ENCODE peak calls at places on chromosome 10, in ten cellular contexts. Q is neural crest cell, G is GM23338, F is astrocyte of the spinal cord, N is PC-3, I is psoas muscle, U is CD14-positive monocyte, V is uterus, X is OCI-LY7, B is cardiac fibroblast. S is an unnamed sample.

GRCh38 chr10:131900350-131901152 is at the start of gene PPP2R2D:
- DNase-seq in V (peak), Q (peak), B (peak), N (peak), G (peak), I (peak), F (peak), X (peak), U (peak), S (peak)

GRCh38 chr10:97761331-97761865 is 10.4 kb downstream of the SFRP5 start:
- DNase-seq in X (no peak), Q (no peak), G (no peak), I (peak), F (no peak), N (no peak), U (no peak), B (no peak), V (no peak), S (peak)

GRCh38 chr10:99369551-99369950 is 40.4 kb downstream of the CNNM1 start:
- DNase-seq in Q (no peak), U (no peak), N (no peak), G (no peak), X (no peak), I (no peak), F (peak), V (no peak), B (no peak), S (no peak)

GRCh38 chr10:132616995-132617780 is 79.6 kb downstream of the INPP5A start:
- DNase-seq in X (no peak), Q (no peak), G (no peak), U (peak), I (no peak), F (no peak), B (no peak), V (peak), N (no peak), S (peak)

GRCh38 chr10:24681476-24682088 is 42.1 kb downstream of the ARHGAP21 start:
- DNase-seq in Q (no peak), U (no peak), X (peak), F (no peak), N (no peak), B (no peak), I (no peak), G (no peak), V (no peak), S (no peak)

GRCh38 chr10:132057191-132057681 is 8.5 kb upstream of the JAKMIP3 start:
- DNase-seq in U (no peak), B (no peak), G (no peak), X (no peak), N (no peak), V (no peak), I (no peak), F (no peak), Q (no peak), S (peak)

GRCh38 chr10:102231357-102232318 is 5.5 kb downstream of the ELOVL3 start:
- DNase-seq in F (no peak), G (peak), I (peak), Q (peak), N (peak), B (no peak), V (peak), U (no peak), X (peak), S (no peak)

GRCh38 chr10:93154531-93154930 is 80.8 kb downstream of the CYP26A1 start:
- DNase-seq in B (no peak), G (no peak), V (no peak), Q (no peak), I (no peak), U (no peak), F (no peak), X (no peak), N (no peak), S (no peak)

GRCh38 chr10:93254180-93254847 is 180.6 kb downstream of the CYP26A1 start:
- DNase-seq in B (no peak), I (no peak), Q (no peak), G (no peak), X (no peak), F (no peak), N (no peak), V (no peak), U (no peak), S (no peak)

GRCh38 chr10:19811517-19811916 is 4.7 kb upstream of the PLXDC2 start:
- DNase-seq in F (peak), I (no peak), B (peak), N (peak), U (no peak), G (peak), V (peak), X (no peak), Q (no peak), S (no peak)

GRCh38 chr10:122014652-122015248 is 25.8 kb downstream of the TACC2 start:
- DNase-seq in B (no peak), F (no peak), U (no peak), Q (no peak), N (no peak), I (no peak), V (no peak), G (no peak), X (no peak), S (no peak)

GRCh38 chr10:120600871-120601644 is 144.0 kb downstream of the PLPP4 start:
- DNase-seq in G (peak), Q (peak), B (peak), N (peak), F (peak), I (no peak), V (no peak), X (no peak), U (no peak), S (no peak)

GRCh38 chr10:132881186-132881920 is 61.0 kb downstream of the CFAP46 start:
- DNase-seq in F (no peak), U (no peak), G (no peak), N (no peak), X (no peak), Q (no peak), V (no peak), I (peak), B (no peak), S (peak)

GRCh38 chr10:4034907-4035581 is 250.0 kb upstream of the KLF6 start:
- DNase-seq in G (no peak), V (no peak), X (no peak), I (no peak), Q (no peak), B (peak), U (no peak), N (no peak), F (peak), S (no peak)

GRCh38 chr10:94567714-94568520 is 22.3 kb downstream of the HELLS start:
- DNase-seq in B (no peak), U (no peak), Q (no peak), N (peak), V (no peak), I (no peak), G (no peak), F (no peak), X (no peak), S (no peak)

GRCh38 chr10:88114368-88114767 is 250.9 kb downstream of the PTEN start:
- DNase-seq in Q (no peak), X (peak), B (peak), V (peak), F (no peak), I (peak), U (no peak), N (no peak), G (peak), S (no peak)

GRCh38 chr10:63883861-63884260 is 362.7 kb downstream of the REEP3 start:
- DNase-seq in F (no peak), B (no peak), N (no peak), I (no peak), Q (no peak), V (no peak), X (no peak), U (no peak), G (no peak), S (no peak)

DNA sequence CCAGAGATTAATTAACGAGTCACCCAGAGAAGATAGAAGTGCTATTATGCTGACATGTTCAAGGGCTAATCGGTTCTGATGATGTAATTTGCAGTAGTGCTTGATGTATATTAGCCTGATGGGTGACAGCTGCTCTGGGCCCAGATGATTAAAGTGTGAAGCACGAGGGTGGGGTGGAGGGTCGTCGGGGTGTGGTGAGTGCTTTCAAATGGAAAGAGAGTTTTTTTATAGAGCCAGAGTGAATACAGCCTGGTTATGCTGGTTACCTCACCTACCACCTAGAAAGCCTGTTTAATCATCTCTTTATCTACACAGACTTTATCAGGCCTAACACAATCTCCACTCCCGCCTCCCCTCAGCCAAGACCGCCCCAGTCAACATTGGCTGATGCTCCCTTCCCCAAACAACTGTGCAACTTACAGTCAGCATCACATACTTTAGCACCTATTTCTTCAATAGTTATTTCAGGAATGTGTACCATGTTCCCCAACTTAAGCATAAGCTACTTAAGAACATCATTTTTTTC is 11.5 kb upstream of the STN1 start:
- DNase-seq in Q (no peak), F (no peak), B (peak), X (no peak), G (no peak), I (no peak), U (no peak), V (no peak), N (no peak), S (no peak)
- TF ChIP-seq CTCF in Q (no peak), F (no peak), B (no peak), X (no peak), G (no peak), I (no peak), U (no peak), V (no peak), N (no peak), S (no peak)

GRCh38 chr10:28812384-28813372 is 135.4 kb downstream of the BAMBI start:
- DNase-seq in F (no peak), G (no peak), V (no peak), U (no peak), X (no peak), B (no peak), I (no peak), N (no peak), Q (no peak), S (no peak)

GRCh38 chr10:28811639-28812349 is 134.5 kb downstream of the BAMBI start:
- DNase-seq in G (no peak), I (no peak), U (no peak), Q (no peak), V (no peak), B (no peak), N (no peak), F (no peak), X (no peak), S (no peak)

GRCh38 chr10:28807760-28808613 is 130.7 kb downstream of the BAMBI start:
- DNase-seq in F (no peak), Q (no peak), I (no peak), X (no peak), N (no peak), V (peak), B (peak), G (no peak), U (no peak), S (no peak)

GRCh38 chr10:28808693-28809092 is 131.4 kb downstream of the BAMBI start:
- DNase-seq in B (no peak), I (no peak), N (no peak), Q (no peak), U (no peak), F (no peak), X (no peak), V (no peak), G (no peak), S (no peak)

DNA sequence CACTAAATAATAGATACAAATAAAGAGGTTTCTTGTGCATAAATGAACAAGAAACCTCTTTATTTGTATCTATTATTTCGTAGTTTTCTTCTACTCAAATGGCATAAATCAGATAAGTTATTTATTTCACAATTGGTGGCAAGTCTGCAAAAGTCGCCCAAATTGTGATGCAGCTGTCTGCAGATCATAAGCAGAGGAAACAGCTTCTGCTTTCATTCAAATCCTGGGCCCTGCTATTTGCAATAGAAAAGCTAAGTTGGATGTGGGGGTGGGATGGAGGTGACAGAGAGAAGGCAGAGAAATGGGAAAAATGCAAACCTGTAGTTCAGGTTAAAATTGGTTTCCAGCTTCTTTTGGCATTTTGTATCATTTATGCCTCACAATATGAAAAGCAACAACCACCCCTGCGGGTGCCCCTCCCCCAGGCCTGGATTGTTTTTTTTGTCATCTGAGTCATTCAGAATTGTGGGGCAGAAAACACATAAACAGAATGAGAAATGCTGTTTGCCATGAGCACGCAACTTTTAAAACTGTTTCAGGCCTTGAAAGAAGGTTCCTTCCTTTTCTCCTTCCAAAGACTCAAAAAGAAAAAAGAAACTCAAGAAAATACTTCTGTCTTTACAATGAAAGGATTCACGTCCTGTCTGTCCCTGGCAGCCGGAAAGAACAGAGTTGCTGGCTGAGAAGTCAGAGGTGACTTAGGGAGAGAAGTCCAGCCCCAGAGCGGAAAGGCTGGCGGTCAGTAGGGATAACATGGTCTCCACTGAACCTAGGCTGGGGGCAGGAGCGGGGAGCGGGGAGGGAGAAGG is 132.9 kb downstream of the BAMBI start:
- DNase-seq in G (peak), N (peak), Q (no peak), X (no peak), B (no peak), U (no peak), I (no peak), F (no peak), V (no peak), S (no peak)
- TF ChIP-seq CTCF in G (no peak), N (no peak), Q (no peak), X (no peak), B (no peak), U (no peak), I (no peak), F (no peak), V (no peak), S (no peak)

DNA sequence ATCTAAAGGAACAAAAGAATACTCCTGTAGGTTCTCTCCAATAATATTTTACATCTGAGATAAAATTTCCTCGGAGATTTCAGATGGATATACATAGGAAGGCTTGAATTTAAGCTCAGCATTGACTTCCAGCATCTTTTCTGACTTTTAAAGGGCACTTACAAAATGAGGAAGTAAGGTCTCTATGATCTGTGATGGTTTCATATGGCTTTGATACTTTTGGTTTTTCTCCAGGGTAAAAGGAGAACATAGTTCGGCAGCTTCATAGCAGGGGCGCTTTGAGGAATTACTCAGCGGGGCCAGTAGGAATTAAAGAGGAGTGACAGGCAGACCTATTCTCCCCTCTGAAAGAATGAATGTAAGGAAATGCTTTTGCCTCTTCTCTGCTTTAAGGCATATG is 79.9 kb upstream of the PCDH15 start:
- DNase-seq in I (no peak), Q (no peak), N (no peak), V (no peak), B (no peak), G (peak), X (no peak), F (no peak), U (no peak), S (no peak)
- TF ChIP-seq CTCF in I (no peak), Q (no peak), N (no peak), V (no peak), B (no peak), G (no peak), X (no peak), F (no peak), U (no peak), S (no peak)

GRCh38 chr10:71998119-71998839 is 34.1 kb downstream of the CHST3 start:
- DNase-seq in V (peak), I (peak), F (no peak), U (no peak), Q (no peak), N (peak), B (no peak), G (no peak), X (no peak), S (no peak)

GRCh38 chr10:71995880-71996597 is 31.8 kb downstream of the CHST3 start:
- DNase-seq in F (no peak), B (peak), I (peak), X (no peak), Q (no peak), G (no peak), N (no peak), U (no peak), V (no peak), S (no peak)

GRCh38 chr10:71999360-72000072 is 35.3 kb downstream of the CHST3 start:
- DNase-seq in V (peak), G (peak), Q (no peak), B (peak), N (no peak), U (no peak), I (peak), F (peak), X (no peak), S (no peak)

GRCh38 chr10:71998840-71999194 is 34.6 kb downstream of the CHST3 start:
- DNase-seq in N (peak), X (no peak), G (no peak), Q (no peak), U (no peak), V (peak), B (peak), I (peak), F (peak), S (no peak)

DNA sequence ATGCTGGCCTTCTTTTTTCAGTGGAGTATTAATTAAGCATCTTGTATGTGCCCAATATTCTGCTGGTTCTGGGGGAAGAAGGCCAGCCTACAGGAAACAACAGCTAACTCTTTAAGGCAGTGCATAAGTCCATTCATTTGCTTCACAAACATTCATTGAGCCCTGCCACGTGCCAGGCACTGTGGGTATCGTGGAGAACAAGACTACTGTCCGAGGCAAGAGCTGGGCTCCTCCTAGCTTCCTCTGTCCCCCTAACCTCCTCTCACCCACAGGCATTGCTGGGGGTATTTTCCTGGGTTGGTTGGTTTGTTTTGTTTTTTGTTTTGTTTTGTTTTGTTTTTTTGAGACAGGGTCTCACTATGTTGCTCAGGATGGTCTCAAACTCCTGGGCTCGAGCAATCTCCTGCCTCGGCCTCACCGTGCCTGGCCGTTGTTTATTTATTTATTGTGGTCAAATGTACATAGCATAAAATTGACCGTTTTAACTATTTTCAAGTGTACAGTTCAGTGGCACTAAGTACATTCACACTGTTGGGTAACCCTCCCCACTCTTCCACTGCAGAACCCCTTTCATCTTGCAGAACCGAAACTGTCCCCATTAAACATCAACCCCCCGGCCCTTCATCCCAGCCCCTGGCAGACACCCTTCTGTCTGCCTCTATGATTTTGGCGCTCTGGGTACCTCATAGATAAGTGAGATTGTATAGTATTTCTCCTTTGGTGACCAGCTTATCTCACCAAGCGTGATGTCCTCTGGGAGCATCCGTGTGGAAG is 32.6 kb downstream of the CHST3 start:
- DNase-seq in V (no peak), I (peak), G (no peak), F (no peak), B (no peak), X (peak), U (no peak), N (no peak), Q (no peak), S (no peak)
- TF ChIP-seq CTCF in V (no peak), I (no peak), G (no peak), F (no peak), B (no peak), X (no peak), U (no peak), N (no peak), Q (no peak), S (no peak)

DNA sequence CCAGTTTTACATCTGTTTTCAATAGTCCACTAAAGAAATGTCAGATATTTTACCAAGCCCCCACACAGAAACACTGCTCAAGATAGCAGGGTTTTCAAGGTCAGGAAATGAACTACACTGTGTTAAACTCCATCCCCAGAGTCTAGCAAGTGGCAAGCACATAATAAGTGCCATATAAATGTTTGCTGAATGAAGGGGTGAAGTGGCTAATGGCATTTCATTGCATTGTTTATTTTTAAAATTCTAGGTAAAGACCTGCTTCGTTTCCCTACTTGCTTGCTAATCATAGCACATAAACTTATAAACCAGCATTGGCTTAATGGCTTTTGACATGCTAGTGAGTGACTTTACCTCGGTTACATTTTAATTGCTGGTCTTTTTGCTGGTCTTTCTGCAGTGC is 322.6 kb downstream of the GRID1 start:
- DNase-seq in G (no peak), F (no peak), X (no peak), Q (no peak), B (no peak), N (no peak), V (no peak), U (no peak), I (no peak), S (no peak)
- TF ChIP-seq CTCF in G (no peak), F (no peak), X (no peak), Q (no peak), B (no peak), N (no peak), V (no peak), U (no peak), I (no peak), S (no peak)

GRCh38 chr10:70967591-70968588 is 79.5 kb upstream of the PCBD1 start:
- DNase-seq in I (no peak), X (no peak), U (no peak), G (peak), B (peak), N (peak), F (peak), Q (no peak), V (no peak), S (peak)
- TF ChIP-seq CTCF in I (no peak), X (no peak), U (no peak), G (no peak), B (no peak), N (no peak), F (no peak), Q (no peak), V (no peak), S (no peak)

DNA sequence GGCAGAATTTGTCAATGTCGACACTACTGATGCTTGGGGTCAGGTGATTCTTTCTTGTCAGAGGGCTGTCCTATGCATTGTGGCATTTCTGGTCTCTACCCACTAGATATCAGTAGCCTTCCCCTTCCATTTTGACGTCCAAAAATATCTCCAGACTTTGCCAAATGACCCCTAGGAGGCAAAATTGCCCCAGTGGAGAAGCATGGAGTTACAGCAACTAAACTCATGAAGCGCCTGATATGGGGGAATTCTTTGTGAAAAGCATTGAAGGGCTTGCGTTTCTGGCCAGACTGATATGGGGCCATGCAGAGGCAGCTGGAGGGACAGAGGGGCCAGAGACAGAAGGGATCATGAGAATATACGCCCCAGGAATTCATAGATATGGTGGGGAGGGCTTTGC is 43.6 kb downstream of the ADRB1 start:
- DNase-seq in F (no peak), V (no peak), N (no peak), I (no peak), X (no peak), Q (no peak), B (no peak), G (peak), U (no peak), S (no peak)
- TF ChIP-seq CTCF in F (no peak), V (no peak), N (no peak), I (no peak), X (no peak), Q (no peak), B (no peak), G (peak), U (no peak), S (peak)

S was measured in chondrocyte.